ENCODE peak calls at places on chromosomes 4 and X, in five cellular contexts. J is A549, F is K562, Y is HepG2, U is GM12878. D is an unnamed sample.

GRCh38 chr4:81565137-81565870 is 93.6 kb upstream of the RASGEF1B start:
- DNase-seq in J (no peak), F (no peak), Y (no peak), U (no peak), D (no peak)

GRCh38 chr4:76955187-76955586 is 5.6 kb downstream of the SEPTIN11 start:
- DNase-seq in J (no peak), F (no peak), Y (no peak), U (no peak), D (no peak)

GRCh38 chrX:121763671-121764070 is 716.3 kb downstream of the GLUD2 start:
- DNase-seq in J (no peak), F (no peak), Y (no peak), U (no peak), D (no peak)

GRCh38 chr4:176584031-176584430 is 208.7 kb downstream of the VEGFC start:
- DNase-seq in J (no peak), F (no peak), Y (no peak), U (no peak), D (no peak)

GRCh38 chrX:72621619-72622485 is 49.2 kb upstream of the HDAC8 start:
- DNase-seq in J (peak; percentile 15), F (no peak), Y (no peak), U (peak; percentile 24), D (no peak)

GRCh38 chrX:38044682-38045081 is 38.3 kb downstream of the SYTL5 start:
- DNase-seq in J (no peak), F (no peak), Y (no peak), U (no peak), D (no peak)

GRCh38 chr4:85681194-85681803 is 206.3 kb downstream of the ARHGAP24 start:
- DNase-seq in J (no peak), F (no peak), Y (no peak), U (no peak), D (no peak)

GRCh38 chr4:13539721-13540445 is 4.4 kb downstream of the NKX3-2 start:
- DNase-seq in J (no peak), F (no peak), Y (no peak), U (no peak), D (peak; percentile 64)

GRCh38 chr4:98232202-98232601 is 29.0 kb upstream of the RAP1GDS1 start:
- DNase-seq in J (peak; percentile 9), F (no peak), Y (no peak), U (no peak), D (no peak)

GRCh38 chr4:7922466-7922865 is 17.2 kb downstream of the AFAP1 start:
- DNase-seq in J (no peak), F (no peak), Y (no peak), U (no peak), D (no peak)

GRCh38 chr4:80956421-80956820 is 74.1 kb upstream of the BMP3 start:
- DNase-seq in J (no peak), F (no peak), Y (no peak), U (no peak), D (no peak)

GRCh38 chrX:110989447-110989846 is 106.5 kb upstream of the PAK3 start:
- DNase-seq in J (no peak), F (no peak), Y (no peak), U (no peak), D (no peak)

GRCh38 chr4:39472396-39472795 is 13.5 kb downstream of the LIAS start:
- DNase-seq in J (no peak), F (no peak), Y (no peak), U (no peak), D (no peak)

GRCh38 chrX:7132335-7133035 is 15.0 kb upstream of the STS start:
- DNase-seq in J (peak; percentile 90), F (peak; percentile 54), Y (peak; percentile 80), U (no peak), D (no peak)

GRCh38 chrX:10157545-10157944 is 770 bp downstream of the CLCN4 start:
- DNase-seq in J (no peak), F (no peak), Y (no peak), U (no peak), D (no peak)

GRCh38 chr4:112522389-112522788 is 6.4 kb upstream of the NEUROG2 start:
- DNase-seq in J (no peak), F (no peak), Y (no peak), U (no peak), D (no peak)

GRCh38 chr4:112520598-112521122 is 4.7 kb upstream of the NEUROG2 start:
- DNase-seq in J (no peak), F (no peak), Y (no peak), U (no peak), D (no peak)

GRCh38 chr4:112519689-112520597 is 4.0 kb upstream of the NEUROG2 start:
- DNase-seq in J (no peak), F (no peak), Y (no peak), U (no peak), D (no peak)

GRCh38 chr4:112523008-112523440 is 7.0 kb upstream of the NEUROG2 start:
- DNase-seq in J (peak; percentile 22), F (peak; percentile 71), Y (no peak), U (no peak), D (peak; percentile 82)

DNA sequence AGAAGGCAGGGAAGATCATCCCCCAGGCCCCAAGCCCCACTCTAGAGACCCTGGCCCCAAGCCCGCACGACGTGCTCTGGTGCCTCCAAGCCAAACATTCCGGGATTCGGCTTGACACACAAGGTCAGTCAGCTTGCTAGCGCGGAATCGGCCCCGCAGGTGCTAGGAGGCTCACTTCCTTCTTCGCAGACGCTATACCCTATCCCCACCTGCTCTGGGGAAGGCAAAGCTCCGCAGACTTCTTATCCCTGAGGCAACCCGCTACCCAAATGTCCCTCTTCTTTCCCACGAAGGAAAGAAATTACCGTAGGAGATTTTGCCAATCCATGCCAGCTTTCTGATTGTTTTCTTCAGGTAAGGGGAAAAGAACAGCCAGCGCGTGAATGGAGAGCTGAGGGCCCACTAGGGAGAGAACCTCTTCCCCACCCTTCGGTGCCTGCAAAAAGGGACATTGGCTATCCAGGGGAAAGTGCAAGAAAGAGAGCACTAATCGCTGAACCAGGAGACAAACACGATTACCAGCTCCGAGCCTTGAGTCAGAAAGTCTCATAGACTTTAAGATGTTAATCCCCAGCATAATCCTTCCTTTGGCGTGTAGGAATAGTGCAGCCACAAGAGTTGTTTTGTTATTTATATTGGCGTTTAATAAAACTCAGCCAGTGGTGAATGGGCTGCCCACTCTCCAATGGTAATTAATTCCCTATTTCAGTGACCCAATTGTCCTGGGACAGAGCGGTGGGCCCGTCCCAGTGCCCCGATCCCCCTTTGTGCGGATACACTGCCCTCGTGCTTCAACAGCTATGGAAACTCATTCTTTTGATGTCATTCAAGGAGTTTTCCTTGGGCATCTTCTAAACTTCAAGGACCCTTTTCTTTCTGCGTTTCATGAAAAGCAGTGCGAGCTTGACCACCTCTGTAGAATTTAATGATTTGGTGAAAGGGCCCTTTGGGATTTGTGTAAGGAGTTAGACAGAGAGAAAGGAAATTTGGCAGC is 5.4 kb upstream of the NEUROG2 start:
- DNase-seq in J (no peak), F (no peak), Y (no peak), U (no peak), D (no peak)
- TF ChIP-seq HDAC2 in J (no peak), F (no peak), Y (no peak), U (no peak), D (no peak)

DNA sequence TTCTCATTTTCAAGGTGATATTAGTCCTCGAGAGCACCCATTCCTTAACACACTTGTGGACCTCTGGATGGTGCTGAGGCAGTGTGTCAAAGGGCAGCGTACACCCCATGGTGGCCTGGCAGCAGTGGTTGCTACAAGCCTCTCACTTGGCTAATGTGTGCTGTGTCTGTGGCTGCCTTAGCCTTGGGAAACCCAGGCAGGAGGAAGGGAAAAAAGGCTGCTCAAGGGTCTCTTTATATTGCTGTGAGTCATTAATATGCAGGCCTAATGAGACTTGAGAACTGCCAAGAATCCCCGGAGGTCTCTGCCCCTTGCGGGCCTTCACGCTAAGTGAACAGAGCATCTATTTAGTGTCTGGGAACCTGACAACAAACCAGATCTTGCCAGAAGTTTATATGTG is 7.0 kb downstream of the PCDH10 start:
- DNase-seq in J (no peak), F (no peak), Y (no peak), U (no peak), D (no peak)
- TF ChIP-seq HDAC2 in J (no peak), F (no peak), Y (no peak), U (no peak), D (no peak)

GRCh38 chr4:161317000-161317399 is 846.8 kb downstream of the FSTL5 start:
- DNase-seq in J (no peak), F (no peak), Y (no peak), U (no peak), D (no peak)

GRCh38 chr4:161320377-161320776 is 843.4 kb downstream of the FSTL5 start:
- DNase-seq in J (peak; percentile 54), F (peak; percentile 1), Y (peak; percentile 48), U (no peak), D (peak; percentile 9)
- TF ChIP-seq HDAC2 in J (no peak), F (no peak), Y (no peak), U (no peak), D (no peak)

GRCh38 chrX:129577877-129578276 is 37.8 kb downstream of the OCRL start:
- DNase-seq in J (no peak), F (peak; percentile 21), Y (no peak), U (no peak), D (no peak)

GRCh38 chrX:129574214-129574613 is 34.2 kb downstream of the OCRL start:
- DNase-seq in J (no peak), F (no peak), Y (no peak), U (no peak), D (no peak)

GRCh38 chrX:129581904-129582303 is 41.8 kb downstream of the OCRL start:
- DNase-seq in J (no peak), F (no peak), Y (no peak), U (no peak), D (no peak)

GRCh38 chrX:129576539-129576938 is 36.5 kb downstream of the OCRL start:
- DNase-seq in J (no peak), F (no peak), Y (no peak), U (no peak), D (no peak)

DNA sequence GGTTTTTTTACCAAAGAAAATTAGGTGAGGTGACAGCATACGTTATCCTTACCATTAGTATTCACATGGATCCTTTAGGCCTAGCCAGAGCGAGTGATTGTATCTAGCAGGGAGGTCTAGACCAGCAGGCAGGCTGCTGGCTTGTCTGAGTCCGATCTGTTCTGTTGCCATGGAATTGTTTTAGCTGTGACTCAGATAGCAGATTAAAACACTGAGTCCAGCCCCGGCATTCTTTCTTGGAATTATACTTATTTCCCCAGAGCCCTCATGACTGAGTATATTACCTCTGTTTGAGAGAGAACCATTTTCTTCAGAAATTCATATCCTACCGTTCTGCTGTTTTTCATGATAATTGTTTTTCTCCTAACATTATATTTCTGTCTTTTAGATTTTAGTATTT is 37.4 kb downstream of the OCRL start:
- DNase-seq in J (peak; percentile 47), F (peak; percentile 64), Y (no peak), U (no peak), D (no peak)
- TF ChIP-seq HDAC2 in J (no peak), F (no peak), Y (no peak), U (no peak), D (no peak)

D was measured in H1.